ENCODE peak calls at places on chromosomes 16 and 17, in seven cellular contexts. V, B, K, P, M, Q and S are unnamed samples.

GRCh38 chr17:44044092-44044491 is 22.4 kb downstream of the LSM12 start:
- DNase-seq in V (no peak), B (no peak), K (peak; percentile 67), P (no peak), M (peak; percentile 78), Q (no peak), S (no peak)

GRCh38 chr16:58661199-58661830 is 23.3 kb downstream of the SLC38A7 start:
- DNase-seq in V (peak; percentile 39), B (no peak), K (peak; percentile 87), P (no peak), M (peak; percentile 87), Q (peak; percentile 48), S (peak; percentile 65)

GRCh38 chr17:79388556-79389295 is 222.1 kb downstream of the RBFOX3 start:
- DNase-seq in V (no peak), B (no peak), K (peak; percentile 56), P (no peak), M (peak; percentile 29), Q (peak; percentile 82), S (no peak)

GRCh38 chr17:32302860-32303649 is 37.4 kb downstream of the RHBDL3 start:
- DNase-seq in V (no peak), B (no peak), K (no peak), P (no peak), M (no peak), Q (no peak), S (no peak)

GRCh38 chr17:9115446-9116265 is 94.3 kb downstream of the NTN1 start:
- DNase-seq in V (peak; percentile 61), B (no peak), K (no peak), P (peak; percentile 47), M (peak; percentile 54), Q (peak; percentile 18), S (no peak)

GRCh38 chr16:5884339-5884738 is 786.7 kb upstream of the EEF2KMT start:
- DNase-seq in V (no peak), B (no peak), K (no peak), P (no peak), M (no peak), Q (no peak), S (no peak)

GRCh38 chr16:11100239-11100750 is 155.7 kb downstream of the SOCS1 start:
- DNase-seq in V (peak; percentile 46), B (no peak), K (no peak), P (no peak), M (peak; percentile 95), Q (peak; percentile 18), S (peak; percentile 72)

GRCh38 chr16:56316545-56316944 is 108.8 kb downstream of the AMFR start:
- DNase-seq in V (no peak), B (no peak), K (no peak), P (no peak), M (no peak), Q (no peak), S (no peak)

GRCh38 chr17:22171631-22172030 is 479.3 kb downstream of the KCNJ18 start:
- DNase-seq in V (no peak), B (no peak), K (no peak), P (no peak), M (no peak), Q (no peak), S (no peak)

GRCh38 chr17:14152726-14153125 is 83.4 kb downstream of the COX10 start:
- DNase-seq in V (no peak), B (no peak), K (no peak), P (no peak), M (no peak), Q (no peak), S (no peak)

GRCh38 chr16:89035013-89035697 is 58.1 kb upstream of the CBFA2T3 start:
- DNase-seq in V (no peak), B (no peak), K (no peak), P (no peak), M (no peak), Q (no peak), S (no peak)